ENCODE peak calls at places on chromosomes 1 and 21, in nine cellular contexts. N is bronchial epithelial cell, O is cardiac fibroblast, Z is A549, Q is fibroblast of the aortic adventitia, J is cardiac muscle cell, T is heart left ventricle, E is endothelial cell of umbilical vein, W is AG04450. M is an unnamed sample.

GRCh38 chr1:85313888-85314696 is 37.7 kb upstream of the BCL10 start:
- DNase-seq in J (no peak), O (peak; percentile 97), N (peak; percentile 89), T (peak; percentile 44), W (peak; percentile 85), E (peak; percentile 87), Q (peak; percentile 97), Z (peak; percentile 42), M (peak; percentile 95)

GRCh38 chr1:59903136-59903754 is 23.3 kb downstream of the CYP2J2 start:
- DNase-seq in T (no peak), O (peak; percentile 30), W (no peak), Z (peak; percentile 22), N (peak; percentile 47), E (peak; percentile 10), J (peak; percentile 40), Q (peak; percentile 8), M (peak; percentile 38)

GRCh38 chr1:193275773-193276172 is 89.4 kb upstream of the B3GALT2 start:
- DNase-seq in T (no peak), J (no peak), N (no peak), E (no peak), Z (no peak), O (no peak), Q (no peak), W (no peak), M (no peak)

GRCh38 chr1:40661678-40662077 is 3.8 kb downstream of the RIMS3 start:
- DNase-seq in N (no peak), Z (no peak), J (no peak), E (no peak), T (no peak), W (no peak), O (no peak), Q (no peak), M (no peak)

GRCh38 chr21:23694396-23694795 is 1912.9 kb downstream of the MRPL39 start:
- DNase-seq in Q (no peak), Z (no peak), W (no peak), N (no peak), T (no peak), E (no peak), O (no peak), J (no peak), M (no peak)

GRCh38 chr1:3330771-3331245 is 123.7 kb upstream of the ARHGEF16 start:
- DNase-seq in Z (no peak), Q (no peak), O (no peak), W (no peak), T (no peak), N (no peak), J (no peak), E (no peak), M (no peak)

GRCh38 chr1:5913078-5913845 is 79.0 kb downstream of the NPHP4 start:
- DNase-seq in Q (no peak), O (no peak), W (no peak), J (no peak), Z (no peak), N (peak; percentile 12), T (no peak), E (no peak), M (no peak)

GRCh38 chr1:180789460-180789859 is 123.2 kb upstream of the KIAA1614 start:
- DNase-seq in O (no peak), T (no peak), Z (no peak), N (no peak), Q (no peak), J (no peak), E (no peak), W (no peak), M (no peak)

GRCh38 chr1:237736372-237737029 is 154.2 kb downstream of the ZP4 start:
- DNase-seq in E (no peak), N (no peak), W (no peak), Z (peak; percentile 13), Q (no peak), O (no peak), T (no peak), J (peak; percentile 29), M (no peak)

GRCh38 chr1:97392701-97393100 is 528.1 kb downstream of the DPYD start:
- DNase-seq in J (no peak), N (no peak), Q (peak; percentile 53), W (no peak), O (no peak), Z (no peak), T (no peak), E (peak; percentile 51), M (no peak)

GRCh38 chr1:204619721-204620120 is 65.8 kb downstream of the LRRN2 start:
- DNase-seq in Z (no peak), J (no peak), Q (no peak), E (no peak), W (no peak), O (no peak), T (no peak), N (no peak), M (no peak)

GRCh38 chr1:182173791-182174190 is 112.3 kb upstream of the ZNF648 start:
- DNase-seq in Z (no peak), T (peak; percentile 60), Q (no peak), W (no peak), N (peak; percentile 54), J (no peak), E (no peak), O (no peak), M (no peak)

GRCh38 chr21:33022489-33022827 is 3.3 kb upstream of the OLIG2 start:
- DNase-seq in E (no peak), O (no peak), Q (no peak), N (no peak), T (no peak), J (no peak), W (no peak), Z (no peak), M (no peak)

GRCh38 chr1:7558041-7558461 is 213.0 kb upstream of the VAMP3 start:
- DNase-seq in T (no peak), W (no peak), N (no peak), Z (no peak), O (no peak), J (peak; percentile 79), Q (no peak), E (no peak), M (no peak)

GRCh38 chr1:35555601-35556477 is 1.4 kb downstream of the KIAA0319L start:
- DNase-seq in N (peak; percentile 99), Q (peak; percentile 69), Z (peak; percentile 31), T (no peak), E (no peak), W (no peak), J (no peak), O (peak; percentile 91), M (peak; percentile 74)

GRCh38 chr1:28119576-28119975 is 31.2 kb upstream of the EYA3 start:
- DNase-seq in E (no peak), Z (no peak), O (no peak), J (no peak), N (no peak), T (no peak), Q (no peak), W (no peak), M (no peak)

GRCh38 chr1:71658295-71658694 is 577.5 kb upstream of the ZRANB2 start:
- DNase-seq in J (no peak), W (no peak), O (no peak), Q (peak; percentile 93), N (no peak), T (no peak), E (no peak), Z (no peak), M (peak; percentile 9)

DNA sequence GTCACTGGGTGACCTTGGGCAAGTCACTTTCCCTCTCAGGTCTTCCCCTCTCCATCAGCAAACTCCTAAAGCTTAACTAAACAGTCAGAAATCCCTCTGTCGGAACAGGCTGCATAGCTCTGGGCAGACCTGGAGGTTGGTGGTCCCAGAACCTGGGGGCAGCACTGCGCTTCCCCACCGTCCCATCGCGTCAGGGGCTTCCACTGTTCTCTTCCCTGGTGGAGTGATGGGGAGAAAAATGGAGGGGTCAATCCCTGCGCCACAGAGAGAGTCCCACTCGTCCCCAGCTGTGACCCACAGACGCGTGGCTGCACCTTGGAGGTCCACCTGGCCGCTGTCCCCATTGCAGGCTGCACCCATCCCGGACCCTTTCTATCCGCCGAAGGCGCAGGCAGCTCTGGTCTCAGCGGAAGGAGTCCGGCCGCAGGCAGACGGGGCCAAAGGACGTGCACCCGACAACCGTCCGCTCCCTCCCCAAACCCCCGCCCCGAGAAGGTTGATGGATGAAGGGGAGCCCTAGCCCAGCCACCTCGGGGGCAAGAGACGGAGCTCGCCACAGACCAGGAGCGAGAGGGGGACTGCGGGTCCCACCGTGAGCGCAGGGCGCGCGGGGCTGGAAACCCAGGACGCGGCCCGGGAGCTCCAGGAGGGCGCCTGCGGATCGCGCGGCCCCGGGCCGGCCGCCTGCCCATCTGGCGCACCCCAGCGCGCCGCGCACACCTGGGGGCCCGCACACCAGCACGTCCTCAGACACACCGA is 585 bp upstream of the WNT3A start:
- DNase-seq in W (no peak), O (no peak), Z (no peak), Q (no peak), T (no peak), E (no peak), N (no peak), J (no peak), M (no peak)
- H3K4me3 ChIP-seq in W (no peak overlapping the region), O (no peak overlapping the region), Z (peak overlapping the region; percentile 36), Q (no peak overlapping the region), T (no peak overlapping the region), E (no peak overlapping the region), N (no peak overlapping the region), J (no peak overlapping the region), M (no peak overlapping the region)

GRCh38 chr1:10629816-10630571 is 155.2 kb downstream of the PEX14 start:
- DNase-seq in T (no peak), W (no peak), Q (no peak), N (no peak), E (no peak), Z (no peak), J (no peak), O (no peak), M (no peak)
- TF ChIP-seq CTCF in T (no peak), W (no peak), Q (no peak), N (no peak), E (no peak), Z (no peak), J (no peak), O (no peak), M (no peak)

DNA sequence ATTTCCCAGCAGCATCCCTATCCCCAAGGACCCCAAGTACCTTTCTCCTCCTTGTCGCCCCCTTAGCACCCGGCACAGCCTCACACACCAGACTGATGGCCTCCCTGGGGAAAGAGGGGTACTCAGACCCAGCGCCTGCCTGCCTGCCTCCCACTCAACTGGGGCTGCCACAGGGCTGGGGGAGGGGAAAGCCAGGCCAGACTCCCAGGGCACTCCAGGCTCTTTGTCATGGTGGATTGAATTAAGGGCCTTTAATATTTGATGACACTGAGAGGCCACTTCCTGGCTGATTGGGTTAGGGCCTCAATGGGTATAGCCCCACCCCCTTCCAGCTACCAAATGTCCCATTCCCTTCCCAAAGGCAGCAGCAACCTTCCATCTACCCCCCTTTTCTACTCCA is 1.8 kb downstream of the SHC1 start:
- DNase-seq in T (no peak), J (no peak), O (no peak), W (no peak), N (no peak), Z (no peak), E (no peak), Q (no peak), M (no peak)
- H3K4me3 ChIP-seq in T (no peak overlapping the region), J (no peak overlapping the region), O (peak overlapping the region; percentile 85), W (peak overlapping the region; percentile 61), N (peak overlapping the region; percentile 74), Z (peak overlapping the region; percentile 65), E (peak overlapping the region; percentile 70), Q (peak overlapping the region; percentile 80), M (peak overlapping the region; percentile 82)

DNA sequence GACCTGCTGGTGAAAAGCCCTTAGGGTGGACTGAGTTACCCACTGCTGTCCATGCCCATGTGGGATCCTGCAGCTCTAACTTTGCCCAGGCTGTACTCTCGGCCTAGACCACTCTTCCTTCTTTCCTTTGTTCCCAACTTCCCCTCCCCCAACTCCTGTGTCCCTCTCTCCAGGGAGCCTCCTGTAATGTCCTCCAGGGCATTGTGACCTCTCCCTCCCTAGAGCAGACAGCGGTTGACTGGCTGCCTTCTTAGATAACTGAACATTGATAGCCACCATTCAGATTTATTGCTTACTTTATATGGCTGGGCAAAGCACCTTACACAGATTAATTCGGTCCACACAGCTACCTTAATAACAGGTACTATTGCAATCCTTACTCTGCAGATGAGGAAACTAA is 5.0 kb downstream of the RUNX1 start:
- DNase-seq in E (no peak), Q (no peak), J (no peak), N (no peak), Z (no peak), W (no peak), T (no peak), O (no peak), M (no peak)
- TF ChIP-seq CTCF in E (no peak), Q (no peak), J (no peak), N (no peak), Z (no peak), W (no peak), T (no peak), O (no peak), M (no peak)

M was measured in foreskin fibroblast.